ENCODE peak calls at places on chromosomes 5 and 9, in four cellular contexts. Z is astrocyte, Y is choroid plexus epithelial cell, H is fibroblast of lung. O is an unnamed sample.

GRCh38 chr5:29170609-29171008 is 2022.9 kb upstream of the CDH6 start:
- DNase-seq in Z (no peak), Y (no peak), H (no peak), O (no peak)

GRCh38 chr5:40406426-40407211 is 273.1 kb upstream of the PTGER4 start:
- DNase-seq in H (no peak), Y (no peak), Z (no peak), O (peak)

GRCh38 chr5:1176473-1177391 is 24.7 kb upstream of the SLC6A19 start:
- DNase-seq in Z (no peak), Y (no peak), H (no peak), O (no peak)

GRCh38 chr9:13447551-13448422 is 168.3 kb upstream of the MPDZ start:
- DNase-seq in Y (peak), H (no peak), Z (no peak), O (no peak)

GRCh38 chr9:81132796-81133195 is 556.6 kb downstream of the TLE1 start:
- DNase-seq in Y (peak), Z (peak), H (peak), O (peak)

GRCh38 chr9:131539223-131539923 is 6.0 kb upstream of the PRRT1B start:
- DNase-seq in Y (no peak), H (no peak), Z (no peak), O (no peak)

GRCh38 chr5:169094586-169095409 is 206.1 kb downstream of the SLIT3 start:
- DNase-seq in Y (no peak), H (peak), Z (peak), O (peak)

GRCh38 chr5:126054593-126055347 is 368.4 kb upstream of the GRAMD2B start:
- DNase-seq in Z (peak), Y (no peak), H (peak), O (no peak)

GRCh38 chr5:14240366-14240765 is 97.2 kb downstream of the TRIO start:
- DNase-seq in Z (peak), Y (peak), H (peak), O (peak)

GRCh38 chr5:119358901-119359603 is 3.2 kb downstream of the TNFAIP8 start:
- DNase-seq in H (no peak), Y (no peak), Z (no peak), O (no peak)

GRCh38 chr5:77651343-77651742 is 12.8 kb upstream of the OTP start:
- DNase-seq in H (no peak), Z (no peak), Y (no peak), O (no peak)

GRCh38 chr9:136093995-136094881 is 851 bp downstream of the NACC2 start:
- DNase-seq in H (peak), Z (peak), Y (peak), O (peak)

GRCh38 chr5:132556511-132557424 is at the start of gene RAD50:
- DNase-seq in Z (peak), H (peak), Y (peak), O (peak)

GRCh38 chr5:38636626-38637025 is 80.2 kb upstream of the LIFR start:
- DNase-seq in Z (no peak), H (no peak), Y (no peak), O (no peak)

GRCh38 chr5:139445325-139446170 is 6.2 kb upstream of the DNAJC18 start:
- DNase-seq in Z (peak), H (peak), Y (peak), O (peak)

GRCh38 chr9:129964901-129965734 is 77.9 kb downstream of the FNBP1 start:
- DNase-seq in Y (peak), H (peak), Z (peak), O (peak)

GRCh38 chr9:72554221-72554641 is 32.8 kb downstream of the TMC1 start:
- DNase-seq in Y (peak), Z (peak), H (peak), O (peak)

GRCh38 chr5:109566361-109566760 is 123.4 kb upstream of the MAN2A1 start:
- DNase-seq in Y (no peak), H (no peak), Z (no peak), O (no peak)

GRCh38 chr5:88934401-88934800 is 51.4 kb upstream of the MEF2C start:
- DNase-seq in Z (no peak), H (no peak), Y (no peak), O (no peak)

GRCh38 chr9:113620016-113620376 is 156.5 kb downstream of the RGS3 start:
- DNase-seq in Y (no peak), Z (no peak), H (no peak), O (no peak)

GRCh38 chr5:80754900-80755299 is 100.1 kb upstream of the DHFR start:
- DNase-seq in H (peak), Y (peak), Z (peak), O (peak)

GRCh38 chr9:109072810-109073435 is 46.8 kb downstream of the TMEM245 start:
- DNase-seq in Z (no peak), Y (no peak), H (no peak), O (no peak)

GRCh38 chr9:113992994-113993393 is 85.1 kb downstream of the AMBP start:
- DNase-seq in H (no peak), Y (no peak), Z (no peak), O (no peak)

GRCh38 chr9:90974007-90974406 is 172.4 kb downstream of the SYK start:
- DNase-seq in Y (peak), H (peak), Z (peak), O (no peak)

GRCh38 chr9:138071292-138071691 is 193.7 kb downstream of the CACNA1B start:
- DNase-seq in Z (no peak), H (no peak), Y (no peak), O (no peak)

GRCh38 chr5:120314201-120314600 is 149.9 kb upstream of the PRR16 start:
- DNase-seq in Y (peak), Z (no peak), H (peak), O (peak)

GRCh38 chr9:36959681-36960574 is 74.1 kb downstream of the PAX5 start:
- DNase-seq in H (no peak), Z (no peak), Y (no peak), O (no peak)

GRCh38 chr5:159764283-159764927 is 151.9 kb upstream of the ADRA1B start:
- DNase-seq in Y (peak), Z (peak), H (peak), O (peak)

GRCh38 chr9:4038182-4038723 is 261.6 kb downstream of the GLIS3 start:
- DNase-seq in Z (peak), Y (peak), H (peak), O (peak)

GRCh38 chr9:135343136-135343535 is 136.4 kb upstream of the PPP1R26 start:
- DNase-seq in Y (no peak), Z (no peak), H (no peak), O (no peak)

GRCh38 chr5:133478611-133479010 is 133.7 kb downstream of the FSTL4 start:
- DNase-seq in Y (no peak), H (no peak), Z (no peak), O (no peak)

GRCh38 chr5:14374100-14374499 is 207.5 kb upstream of the OTULINL start:
- DNase-seq in Z (no peak), Y (peak), H (no peak), O (no peak)

GRCh38 chr9:133008824-133009223 is 22.0 kb upstream of the GTF3C5 start:
- DNase-seq in Y (no peak), Z (no peak), H (no peak), O (no peak)

GRCh38 chr9:38224941-38225340 is 155.9 kb upstream of the SHB start:
- DNase-seq in Y (no peak), Z (no peak), H (no peak), O (no peak)

GRCh38 chr5:156759156-156759555 is 90.9 kb upstream of the PPP1R2B start:
- DNase-seq in Y (no peak), H (no peak), Z (no peak), O (no peak)

GRCh38 chr5:16987776-16988175 is 51.7 kb upstream of the MYO10 start:
- DNase-seq in H (no peak), Z (no peak), Y (no peak), O (no peak)

GRCh38 chr5:160837749-160838593 is 14.0 kb downstream of the ATP10B start:
- DNase-seq in Y (no peak), Z (peak), H (no peak), O (peak)

GRCh38 chr9:2241461-2241874 is 226.3 kb downstream of the SMARCA2 start:
- DNase-seq in Y (peak), Z (peak), H (peak), O (peak)

GRCh38 chr9:33709241-33709640 is 86.1 kb upstream of the PRSS3 start:
- DNase-seq in Y (no peak), H (no peak), Z (no peak), O (no peak)

GRCh38 chr9:33698267-33698666 is 97.1 kb upstream of the PRSS3 start:
- DNase-seq in Y (no peak), Z (no peak), H (no peak), O (no peak)

GRCh38 chr9:33708441-33708840 is 86.9 kb upstream of the PRSS3 start:
- DNase-seq in Z (no peak), Y (no peak), H (no peak), O (no peak)

DNA sequence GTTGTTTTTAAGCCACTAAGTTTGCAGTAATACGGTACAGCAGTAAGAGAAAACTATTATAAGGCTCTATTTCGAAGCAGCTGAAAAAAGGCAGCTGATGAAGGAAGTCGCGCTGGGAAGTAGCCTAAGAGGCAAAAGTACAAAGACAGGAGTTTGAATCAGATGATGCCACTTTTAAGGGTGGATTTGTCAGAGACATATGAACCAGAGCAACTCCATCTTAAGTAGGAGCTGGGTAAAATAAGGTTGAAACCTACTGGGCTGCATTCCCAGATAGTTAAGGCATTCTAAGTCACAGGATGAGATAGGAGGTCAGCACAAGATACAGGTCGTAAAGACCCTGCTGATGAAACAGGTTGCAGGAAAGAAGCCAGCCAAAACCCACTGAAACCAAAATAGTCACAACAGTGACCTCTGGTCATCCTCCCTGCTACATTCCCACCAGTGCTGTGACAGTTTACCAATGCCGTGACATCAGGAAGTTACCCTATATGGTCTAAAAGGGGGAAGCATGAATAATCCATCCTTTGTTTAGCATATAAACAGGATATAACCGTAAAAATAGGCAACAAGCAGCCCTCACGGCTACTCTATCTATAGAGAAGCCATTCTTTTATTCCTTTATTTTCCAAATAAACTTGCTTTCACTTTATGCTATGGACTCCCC is 91.8 kb upstream of the PRSS3 start:
- DNase-seq in Z (no peak), Y (no peak), H (no peak), O (no peak)
- H3K4me3 ChIP-seq in Z (no peak), Y (no peak), H (no peak), O (no peak)

GRCh38 chr9:35757527-35758275 is 3.6 kb upstream of the MSMP start:
- DNase-seq in H (no peak), Z (no peak), Y (no peak), O (no peak)

GRCh38 chr9:35756275-35756742 is 2.2 kb upstream of the MSMP start:
- DNase-seq in H (no peak), Y (no peak), Z (no peak), O (no peak)

GRCh38 chr9:35755071-35755470 is 995 bp upstream of the MSMP start:
- DNase-seq in Y (no peak), H (no peak), Z (no peak), O (no peak)

GRCh38 chr9:35758475-35759050 is 4.5 kb upstream of the MSMP start:
- DNase-seq in H (no peak), Z (no peak), Y (peak), O (no peak)

GRCh38 chr9:35756743-35757526 is 2.9 kb upstream of the MSMP start:
- DNase-seq in Y (no peak), Z (no peak), H (peak), O (peak)
- H3K4me3 ChIP-seq in Y (peak), Z (peak), H (peak), O (peak)

GRCh38 chr9:120914953-120915352 is 11.6 kb downstream of the TRAF1 start:
- DNase-seq in H (peak), Y (no peak), Z (no peak), O (peak)

GRCh38 chr9:120916573-120916972 is 10.0 kb downstream of the TRAF1 start:
- DNase-seq in H (no peak), Y (peak), Z (no peak), O (peak)

GRCh38 chr9:120917285-120917684 is 9.3 kb downstream of the TRAF1 start:
- DNase-seq in Z (no peak), H (no peak), Y (no peak), O (no peak)

GRCh38 chr9:120914410-120914809 is 12.2 kb downstream of the TRAF1 start:
- DNase-seq in Z (no peak), Y (no peak), H (no peak), O (no peak)

GRCh38 chr9:120915854-120916495 is 10.6 kb downstream of the TRAF1 start:
- DNase-seq in Y (no peak), H (no peak), Z (no peak), O (no peak)
- H3K4me3 ChIP-seq in Y (no peak), H (no peak), Z (no peak), O (no peak)

DNA sequence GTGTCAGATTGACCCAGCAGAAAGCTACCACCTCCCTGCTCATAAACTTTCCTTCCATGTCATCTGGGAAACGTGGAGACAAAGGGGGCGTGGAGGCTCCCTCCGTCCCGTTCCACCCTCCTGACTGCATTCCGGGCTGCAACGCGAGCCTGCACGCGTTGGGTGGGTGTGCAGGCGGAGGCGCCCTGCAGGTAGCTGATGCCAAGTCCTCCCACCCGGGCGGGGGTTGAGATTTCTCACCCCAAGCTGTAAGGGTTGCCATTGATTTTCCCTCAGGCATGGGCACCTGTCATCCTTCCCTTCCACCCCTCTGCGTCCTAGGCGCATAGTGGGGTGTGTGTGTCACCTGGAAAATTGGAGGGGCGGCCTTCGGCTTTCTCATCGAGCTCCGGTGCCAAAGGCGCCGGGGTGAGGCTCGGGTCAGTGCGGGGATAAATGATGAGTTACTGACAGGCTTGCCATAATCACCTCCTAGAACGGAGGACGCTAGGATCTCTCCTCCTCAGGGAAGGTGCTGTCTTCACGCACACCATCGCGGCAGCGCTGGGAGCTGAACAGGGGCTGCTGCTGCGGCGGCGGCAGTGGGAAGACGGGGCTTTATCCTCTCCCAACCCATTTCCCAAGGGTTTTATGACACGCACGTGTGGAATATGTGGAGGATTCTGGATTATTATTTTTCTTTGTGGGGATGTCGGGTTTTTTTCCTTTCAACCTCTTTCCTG is 934 bp downstream of the PLPPR1 start:
- DNase-seq in Y (peak), H (no peak), Z (no peak), O (no peak)
- H3K4me3 ChIP-seq in Y (no peak), H (no peak), Z (peak), O (no peak)

DNA sequence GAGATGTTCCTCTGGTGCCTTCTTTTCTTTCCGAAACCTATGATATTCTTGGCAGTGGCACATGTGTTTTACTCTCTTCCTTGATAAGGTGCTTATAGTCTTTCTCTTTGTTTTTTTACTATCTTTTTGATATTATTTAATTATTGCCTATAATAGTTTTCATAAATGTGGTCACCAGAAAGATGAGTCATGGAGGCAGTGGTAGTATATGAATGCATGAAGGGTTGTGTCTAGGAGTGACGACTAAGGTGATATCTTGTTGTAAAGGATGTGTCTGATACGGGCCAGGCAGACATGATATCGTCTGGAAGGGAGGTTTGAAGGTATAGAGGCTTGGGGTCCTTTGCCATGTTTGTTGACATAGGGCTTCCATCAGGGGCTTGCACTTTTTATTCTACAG is 36.8 kb downstream of the SLC44A1 start:
- DNase-seq in H (no peak), Z (no peak), Y (no peak), O (no peak)
- H3K4me3 ChIP-seq in H (no peak), Z (no peak), Y (no peak), O (no peak)

DNA sequence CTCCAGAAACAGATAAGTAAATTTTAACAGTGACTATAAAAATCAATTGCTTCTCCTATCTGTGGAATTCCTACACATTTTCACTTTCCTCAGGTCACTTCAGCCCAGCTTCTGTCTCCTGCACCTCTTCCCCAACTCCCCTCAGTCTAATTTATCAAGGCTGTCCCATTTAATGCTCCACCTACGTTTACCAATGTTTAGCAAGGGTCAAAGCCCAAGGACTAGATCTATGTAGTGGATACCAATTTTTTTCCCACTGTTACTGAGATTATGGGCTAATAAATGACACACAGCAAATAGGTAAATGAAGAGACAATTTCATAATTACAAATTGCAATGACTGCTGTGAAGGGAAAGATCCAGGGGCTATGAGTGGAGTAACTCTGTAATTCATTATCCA is 211.5 kb upstream of the RPS23 start:
- DNase-seq in H (no peak), Y (no peak), Z (no peak), O (no peak)
- H3K4me3 ChIP-seq in H (no peak), Y (no peak), Z (no peak), O (no peak)

DNA sequence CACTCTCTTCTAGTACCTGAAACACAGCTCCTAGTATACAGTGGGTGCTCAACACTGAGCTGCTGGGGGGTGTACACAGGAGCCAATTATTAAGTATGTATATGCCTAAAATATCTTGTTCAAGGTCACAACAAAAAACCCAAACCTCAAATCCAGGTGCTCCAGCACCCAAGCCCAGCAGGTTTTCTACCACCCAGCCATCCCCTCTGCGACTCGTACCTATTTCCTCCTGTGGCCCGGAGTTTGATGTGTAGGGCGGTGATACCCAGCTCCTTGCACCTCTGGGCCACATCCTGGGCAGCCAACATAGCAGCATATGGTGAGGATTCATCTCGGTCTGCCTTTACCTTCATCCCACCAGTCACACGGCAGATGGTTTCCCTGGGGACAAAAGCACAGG is 3.0 kb downstream of the RPS14 start:
- DNase-seq in Z (no peak), H (no peak), Y (no peak), O (no peak)
- H3K4me3 ChIP-seq in Z (no peak), H (no peak), Y (no peak), O (no peak)

GRCh38 chr9:98485706-98486105 is 223.0 kb downstream of the GABBR2 start:
- DNase-seq in Z (no peak), H (no peak), Y (no peak), O (no peak)
- H3K4me3 ChIP-seq in Z (no peak), H (no peak), Y (no peak), O (no peak)

DNA sequence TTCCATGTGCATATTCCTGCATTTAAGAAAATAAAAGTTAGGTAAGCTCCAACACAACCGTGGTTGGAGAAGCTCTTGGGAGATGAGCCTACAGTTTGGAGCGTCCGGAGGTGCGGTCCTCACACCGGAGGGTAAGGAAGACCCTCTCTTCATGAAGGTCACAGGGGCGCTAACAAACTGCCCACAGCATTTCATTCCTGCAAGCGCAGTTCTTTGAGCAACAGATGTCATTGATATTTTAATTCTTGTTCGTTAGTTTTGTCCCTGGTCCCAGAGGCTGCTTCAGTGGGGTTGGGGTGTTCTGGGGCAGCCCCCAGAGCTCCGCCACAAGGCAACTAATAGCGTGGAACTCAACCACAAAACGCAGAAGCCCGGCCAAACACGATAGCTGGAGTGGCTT is 376.2 kb downstream of the IRX2 start:
- DNase-seq in H (no peak), Z (no peak), Y (no peak), O (no peak)
- H3K4me3 ChIP-seq in H (no peak), Z (no peak), Y (no peak), O (no peak)

O was measured in foreskin fibroblast.